ENCODE peak calls at places on chromosomes 4 and X, in four cellular contexts. One of them, this sample, is unnamed.

GRCh38 chr4:55173580-55173979 is 48.2 kb upstream of the KDR start:
- DNase-seq in choroid plexus epithelial cell: peak
- DNase-seq in GM04504: no peak
- DNase-seq in amniotic epithelial cell: peak
- DNase-seq in this sample: peak

GRCh38 chr4:55733874-55734437 is 85.6 kb upstream of the EXOC1L start:
- DNase-seq in GM04504: no peak
- DNase-seq in amniotic epithelial cell: peak
- DNase-seq in choroid plexus epithelial cell: peak
- DNase-seq in this sample: peak

GRCh38 chr4:105179539-105180401 is 33.1 kb downstream of the TET2 start:
- DNase-seq in amniotic epithelial cell: peak
- DNase-seq in GM04504: no peak
- DNase-seq in choroid plexus epithelial cell: no peak
- DNase-seq in this sample: no peak

GRCh38 chrX:112223391-112223790 is 140.8 kb upstream of the TRPC5 start:
- DNase-seq in GM04504: no peak
- DNase-seq in choroid plexus epithelial cell: no peak
- DNase-seq in amniotic epithelial cell: no peak
- DNase-seq in this sample: no peak

GRCh38 chrX:22278375-22278774 is 5.7 kb downstream of the CBLL2 start:
- DNase-seq in amniotic epithelial cell: peak
- DNase-seq in choroid plexus epithelial cell: peak
- DNase-seq in GM04504: no peak
- DNase-seq in this sample: no peak

GRCh38 chr4:8330821-8331566 is 61.4 kb downstream of the HTRA3 start:
- DNase-seq in choroid plexus epithelial cell: peak
- DNase-seq in amniotic epithelial cell: no peak
- DNase-seq in GM04504: no peak
- DNase-seq in this sample: no peak

GRCh38 chr4:306551-306961 is 1.3 kb upstream of the ZNF732 start:
- DNase-seq in GM04504: no peak
- DNase-seq in amniotic epithelial cell: no peak
- DNase-seq in choroid plexus epithelial cell: no peak
- DNase-seq in this sample: no peak

GRCh38 chr4:128524311-128524710 is 236.7 kb upstream of the PGRMC2 start:
- DNase-seq in choroid plexus epithelial cell: peak
- DNase-seq in amniotic epithelial cell: peak
- DNase-seq in GM04504: peak
- DNase-seq in this sample: peak

GRCh38 chr4:96186593-96186992 is 346.7 kb downstream of the PDHA2 start:
- DNase-seq in GM04504: no peak
- DNase-seq in choroid plexus epithelial cell: no peak
- DNase-seq in amniotic epithelial cell: peak
- DNase-seq in this sample: no peak